ENCODE peak calls at places on chromosomes 7 and 10, in seven cellular contexts. L is psoas muscle, Q is IMR-90, W is A673, V is A549, E is Panc1, M is fibroblast of lung. Y is an unnamed sample.
A peak's percentile ranks its signal among the peaks of the same experiment; 100 is the strongest.

GRCh38 chr10:59879363-59879935 is 26.9 kb downstream of the CCDC6 start:
- DNase-seq in L (no peak), Q (no peak), W (no peak), V (no peak), E (no peak), M (no peak), Y (no peak)

GRCh38 chr7:121126801-121127534 is 138.5 kb downstream of the CPED1 start:
- DNase-seq in L (no peak), Q (peak; percentile 27), W (peak; percentile 28), V (peak; percentile 10), E (peak; percentile 25), M (peak; percentile 59), Y (no peak)

GRCh38 chr7:6636741-6637543 is at the start of gene ZNF316:
- DNase-seq in L (peak; percentile 69), Q (peak; percentile 38), W (peak; percentile 43), V (peak; percentile 33), E (no peak), M (peak; percentile 41), Y (peak; percentile 78)

GRCh38 chr7:102152672-102153585 is 133.7 kb upstream of the SH2B2 start:
- DNase-seq in L (no peak), Q (peak; percentile 63), W (no peak), V (peak; percentile 94), E (no peak), M (peak; percentile 47), Y (no peak)

GRCh38 chr7:24786941-24787340 is 29.7 kb upstream of the GSDME start:
- DNase-seq in L (peak; percentile 66), Q (peak; percentile 99), W (peak; percentile 16), V (peak; percentile 86), E (peak; percentile 73), M (peak; percentile 92), Y (no peak)

GRCh38 chr10:75097666-75098285 is 13.7 kb upstream of the SAMD8 start:
- DNase-seq in L (no peak), Q (peak; percentile 26), W (peak; percentile 66), V (peak; percentile 36), E (no peak), M (peak; percentile 40), Y (no peak)

GRCh38 chr7:45082031-45082830 is 6.5 kb downstream of the NACAD start:
- DNase-seq in L (no peak), Q (no peak), W (no peak), V (no peak), E (no peak), M (peak; percentile 24), Y (peak; percentile 63)

GRCh38 chr7:3241686-3242258 is 59.3 kb upstream of the SDK1 start:
- DNase-seq in L (no peak), Q (no peak), W (no peak), V (no peak), E (no peak), M (no peak), Y (no peak)

GRCh38 chr10:109959571-109960145 is 36.3 kb upstream of the XPNPEP1 start:
- DNase-seq in L (no peak), Q (no peak), W (no peak), V (no peak), E (no peak), M (peak; percentile 64), Y (no peak)

GRCh38 chr7:136865236-136865635 is 3.2 kb upstream of the CHRM2 start:
- DNase-seq in L (no peak), Q (no peak), W (no peak), V (no peak), E (no peak), M (no peak), Y (no peak)

GRCh38 chr10:110407301-110408170 is 90.2 kb upstream of the DUSP5 start:
- DNase-seq in L (no peak), Q (no peak), W (no peak), V (no peak), E (no peak), M (no peak), Y (no peak)

GRCh38 chr10:79191951-79192676 is 123.3 kb downstream of the ZMIZ1 start:
- DNase-seq in L (no peak), Q (no peak), W (no peak), V (no peak), E (no peak), M (no peak), Y (no peak)

GRCh38 chr10:69403519-69403918 is 13.2 kb downstream of the TACR2 start:
- DNase-seq in L (no peak), Q (peak; percentile 96), W (no peak), V (no peak), E (no peak), M (peak; percentile 83), Y (no peak)

GRCh38 chr10:47031953-47032465 is 120.8 kb downstream of the PTPN20 start:
- DNase-seq in L (peak; percentile 57), Q (peak; percentile 41), W (no peak), V (no peak), E (no peak), M (no peak), Y (peak; percentile 75)

GRCh38 chr10:114678806-114679205 is 20.7 kb upstream of the ABLIM1 start:
- DNase-seq in L (no peak), Q (no peak), W (no peak), V (no peak), E (no peak), M (peak; percentile 24), Y (no peak)

GRCh38 chr10:5561704-5562645 is 37.2 kb downstream of the CALML3 start:
- DNase-seq in L (no peak), Q (no peak), W (no peak), V (no peak), E (no peak), M (no peak), Y (no peak)

GRCh38 chr10:15300697-15301096 is 70.4 kb downstream of the FAM171A1 start:
- DNase-seq in L (no peak), Q (no peak), W (peak; percentile 47), V (no peak), E (no peak), M (no peak), Y (no peak)

GRCh38 chr7:14054125-14054524 is 64.7 kb upstream of the ETV1 start:
- DNase-seq in L (no peak), Q (no peak), W (no peak), V (no peak), E (no peak), M (no peak), Y (no peak)

GRCh38 chr7:141671705-141672496 is 30.1 kb downstream of the DENND11 start:
- DNase-seq in L (no peak), Q (no peak), W (no peak), V (no peak), E (no peak), M (no peak), Y (no peak)

GRCh38 chr10:131035779-131036178 is 275.7 kb downstream of the TCERG1L start:
- DNase-seq in L (no peak), Q (no peak), W (no peak), V (no peak), E (no peak), M (no peak), Y (no peak)

GRCh38 chr7:24057243-24057642 is 226.7 kb upstream of the NPY start:
- DNase-seq in L (no peak), Q (no peak), W (no peak), V (no peak), E (no peak), M (no peak), Y (no peak)

GRCh38 chr7:44727346-44728262 is 21.0 kb upstream of the ZMIZ2 start:
- DNase-seq in L (no peak), Q (peak; percentile 81), W (no peak), V (no peak), E (no peak), M (peak; percentile 81), Y (no peak)

GRCh38 chr7:90233569-90233968 is 11.4 kb upstream of the CFAP69 start:
- DNase-seq in L (no peak), Q (no peak), W (no peak), V (no peak), E (no peak), M (no peak), Y (no peak)

GRCh38 chr10:97353945-97354344 is 19.4 kb upstream of the FRAT2 start:
- DNase-seq in L (no peak), Q (no peak), W (no peak), V (no peak), E (no peak), M (no peak), Y (no peak)

GRCh38 chr10:97356918-97357317 is 22.4 kb upstream of the FRAT2 start:
- DNase-seq in L (no peak), Q (no peak), W (no peak), V (no peak), E (no peak), M (no peak), Y (no peak)

GRCh38 chr10:97356318-97356914 is 21.9 kb upstream of the FRAT2 start:
- DNase-seq in L (no peak), Q (no peak), W (no peak), V (no peak), E (no peak), M (no peak), Y (no peak)

GRCh38 chr10:97358349-97358748 is 23.8 kb upstream of the FRAT2 start:
- DNase-seq in L (no peak), Q (no peak), W (no peak), V (no peak), E (no peak), M (no peak), Y (no peak)

DNA sequence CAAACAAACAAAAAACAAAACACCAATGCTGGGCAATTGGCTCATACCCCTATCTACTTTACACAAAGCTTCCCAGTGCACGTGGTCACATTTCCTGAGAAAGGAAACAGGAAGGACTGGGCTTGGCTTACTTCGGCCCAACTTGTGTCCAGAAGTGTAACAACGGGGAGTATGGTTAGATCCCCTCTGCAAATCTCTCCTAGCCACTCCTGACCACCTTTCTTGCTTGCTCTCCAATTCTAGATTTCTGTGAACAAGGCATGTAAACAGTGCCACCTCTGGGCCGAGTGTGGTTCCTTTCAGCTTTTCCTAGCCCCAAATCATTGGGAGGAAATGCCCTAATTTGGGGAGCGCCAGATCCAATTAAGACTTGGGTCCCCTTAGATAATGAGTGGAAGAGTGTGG is 21.0 kb upstream of the FRAT2 start:
- DNase-seq in L (no peak), Q (no peak), W (peak; percentile 17), V (no peak), E (no peak), M (no peak), Y (peak; percentile 42)
- TF ChIP-seq CTCF in L (peak; percentile 18), Q (peak; percentile 31), W (peak; percentile 60), V (peak; percentile 30), E (no peak), M (peak; percentile 31), Y (peak; percentile 38)

DNA sequence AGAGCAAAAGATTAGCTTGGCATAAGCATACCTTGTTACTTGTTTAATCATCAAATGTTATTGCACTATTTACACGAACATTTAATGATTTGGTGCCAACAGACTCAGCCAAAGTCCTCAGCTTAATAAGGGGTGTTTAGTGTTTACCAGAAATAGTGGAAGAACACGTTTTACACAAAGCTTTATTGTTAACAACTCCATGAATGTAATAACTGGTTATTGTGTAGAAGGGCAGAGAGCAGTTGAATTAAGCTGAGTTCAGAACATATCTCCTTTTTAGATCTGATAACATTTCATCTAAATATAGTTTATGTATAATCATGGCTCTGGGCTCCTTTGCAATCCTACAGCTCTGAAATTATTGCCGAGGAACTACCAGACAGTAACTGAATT is 99.1 kb downstream of the CABCOCO1 start:
- DNase-seq in L (no peak), Q (no peak), W (no peak), V (no peak), E (no peak), M (no peak), Y (no peak)
- H3K27ac ChIP-seq in L (no peak overlapping the region), Q (peak overlapping the region; percentile 28), W (no peak overlapping the region), V (no peak overlapping the region), E (peak overlapping the region; percentile 94), M (peak overlapping the region; percentile 75), Y (no peak overlapping the region)

GRCh38 chr7:47677664-47678063 is 95.8 kb upstream of the TNS3 start:
- DNase-seq in L (no peak), Q (no peak), W (no peak), V (no peak), E (no peak), M (peak; percentile 26), Y (no peak)
- H3K4me1 ChIP-seq in L (no peaks in the 10 kb centered on the region), Q (peaks cover 2% of the 10 kb centered on the region), W (no peaks in the 10 kb centered on the region), V (peaks cover 8% of the 10 kb centered on the region), E (peaks cover 30% of the 10 kb centered on the region), M (no peaks in the 10 kb centered on the region), Y (no peaks in the 10 kb centered on the region)

GRCh38 chr10:1074748-1075358 is 18.7 kb downstream of the WDR37 start:
- DNase-seq in L (no peak), Q (no peak), W (peak; percentile 29), V (peak; percentile 31), E (no peak), M (peak; percentile 13), Y (no peak)
- TF ChIP-seq CTCF in L (peak; percentile 12), Q (peak; percentile 19), W (peak; percentile 43), V (peak; percentile 22), E (peak; percentile 43), M (peak; percentile 20), Y (no peak)